ENCODE peak calls at places on chromosomes 16 and 17, in eight cellular contexts. L, E, Y, U, T, M, C and O are unnamed samples.
A peak's percentile ranks its signal among the peaks of the same experiment; 100 is the strongest.

GRCh38 chr17:80063815-80064585 is 27.6 kb downstream of the CCDC40 start:
- DNase-seq in L (no peak), E (peak; percentile 92), Y (peak; percentile 23), U (peak; percentile 69), T (no peak), M (peak; percentile 81), C (peak; percentile 67), O (peak; percentile 52)

GRCh38 chr16:79093554-79093967 is 507.0 kb downstream of the MAF start:
- DNase-seq in L (peak; percentile 10), E (no peak), Y (no peak), U (peak; percentile 38), T (no peak), M (no peak), C (no peak), O (no peak)

GRCh38 chr17:39244016-39244599 is 18.4 kb upstream of the STAC2 start:
- DNase-seq in L (no peak), E (no peak), Y (no peak), U (no peak), T (no peak), M (peak; percentile 65), C (no peak), O (no peak)

GRCh38 chr17:36463916-36464764 is 22.3 kb upstream of the ZNHIT3 start:
- DNase-seq in L (no peak), E (peak; percentile 53), Y (peak; percentile 32), U (peak; percentile 59), T (no peak), M (no peak), C (peak; percentile 85), O (peak; percentile 70)

GRCh38 chr17:2214047-2214717 is 89.4 kb downstream of the SMG6 start:
- DNase-seq in L (no peak), E (peak; percentile 76), Y (no peak), U (peak; percentile 78), T (no peak), M (peak; percentile 80), C (no peak), O (peak; percentile 69)

GRCh38 chr17:11642655-11643054 is 44.4 kb downstream of the DNAH9 start:
- DNase-seq in L (no peak), E (no peak), Y (no peak), U (peak; percentile 28), T (no peak), M (no peak), C (no peak), O (peak; percentile 48)

GRCh38 chr16:2852731-2853507 is 5.1 kb downstream of the PRSS22 start:
- DNase-seq in L (no peak), E (no peak), Y (no peak), U (no peak), T (no peak), M (peak; percentile 57), C (no peak), O (no peak)

GRCh38 chr17:35684046-35684802 is 47.2 kb upstream of the RASL10B start:
- DNase-seq in L (no peak), E (peak; percentile 53), Y (no peak), U (no peak), T (no peak), M (no peak), C (no peak), O (no peak)

GRCh38 chr16:72400257-72401078 is 228.5 kb upstream of the PMFBP1 start:
- DNase-seq in L (no peak), E (peak; percentile 65), Y (peak; percentile 12), U (no peak), T (no peak), M (no peak), C (peak; percentile 45), O (no peak)

GRCh38 chr16:83037102-83037501 is 410.3 kb downstream of the CDH13 start:
- DNase-seq in L (no peak), E (no peak), Y (no peak), U (no peak), T (no peak), M (no peak), C (no peak), O (no peak)

GRCh38 chr17:57516290-57517215 is 228.5 kb downstream of the CCDC182 start:
- DNase-seq in L (no peak), E (peak; percentile 29), Y (no peak), U (no peak), T (no peak), M (no peak), C (no peak), O (no peak)

GRCh38 chr16:89697161-89697615 is 4.3 kb downstream of the SPATA2L start:
- DNase-seq in L (no peak), E (no peak), Y (no peak), U (peak; percentile 44), T (no peak), M (no peak), C (no peak), O (no peak)